ENCODE peak calls at places on chromosomes 12 and 14, in eight cellular contexts. D is A549, U is Peyer's patch, E is IMR-90, O is heart left ventricle, C is lower leg skin, K is suprapubic skin, Y is adrenal gland. N is an unnamed sample.

GRCh38 chr12:46900734-46901463 is 75.1 kb upstream of the SLC38A4 start:
- DNase-seq in C (no peak), D (no peak), Y (no peak), K (no peak), O (no peak), U (no peak), E (no peak), N (no peak)

GRCh38 chr12:89451876-89452275 is 72.7 kb downstream of the GALNT4 start:
- DNase-seq in U (no peak), D (no peak), O (peak; percentile 45), E (peak; percentile 87), C (no peak), K (no peak), Y (peak; percentile 33), N (no peak)

GRCh38 chr12:31220633-31221565 is 105.1 kb downstream of the SINHCAF start:
- DNase-seq in U (no peak), O (no peak), K (no peak), Y (no peak), E (peak; percentile 17), D (peak; percentile 25), C (no peak), N (no peak)

GRCh38 chr14:39467889-39468524 is 35.8 kb upstream of the FBXO33 start:
- DNase-seq in K (no peak), C (no peak), Y (no peak), D (peak; percentile 66), O (no peak), U (no peak), E (peak; percentile 43), N (no peak)

GRCh38 chr12:46660276-46660675 is 165.5 kb downstream of the SLC38A4 start:
- DNase-seq in D (no peak), E (peak; percentile 30), K (no peak), Y (no peak), C (no peak), O (no peak), U (no peak), N (no peak)

GRCh38 chr12:54159140-54159539 is 29.6 kb downstream of the SMUG1 start:
- DNase-seq in O (no peak), D (no peak), C (no peak), U (peak; percentile 51), Y (peak; percentile 35), K (no peak), E (no peak), N (no peak)

GRCh38 chr14:75249251-75249957 is 29.2 kb upstream of the FOS start:
- DNase-seq in K (no peak), U (peak; percentile 91), D (no peak), O (no peak), Y (no peak), E (no peak), C (no peak), N (no peak)

GRCh38 chr12:113103756-113104450 is 31.7 kb downstream of the RASAL1 start:
- DNase-seq in D (peak; percentile 36), U (peak; percentile 82), O (no peak), E (no peak), K (no peak), Y (peak; percentile 51), C (no peak), N (no peak)

GRCh38 chr12:124097681-124098080 is 124.7 kb downstream of the ZNF664 start:
- DNase-seq in Y (no peak), C (no peak), U (no peak), D (no peak), K (no peak), O (no peak), E (no peak), N (no peak)

GRCh38 chr14:68000516-68000915 is 180.9 kb downstream of the RAD51B start:
- DNase-seq in K (no peak), E (no peak), Y (no peak), C (no peak), U (no peak), O (no peak), D (no peak), N (no peak)

GRCh38 chr12:52395761-52396434 is 10.2 kb downstream of the KRT82 start:
- DNase-seq in O (no peak), D (peak; percentile 55), K (peak; percentile 66), C (no peak), Y (peak; percentile 29), U (peak; percentile 56), E (no peak), N (no peak)

GRCh38 chr12:31265722-31266121 is 60.2 kb downstream of the SINHCAF start:
- DNase-seq in D (no peak), K (no peak), C (no peak), O (no peak), Y (no peak), U (no peak), E (no peak), N (no peak)

GRCh38 chr14:100330007-100330344 is 6.8 kb downstream of the SLC25A47 start:
- DNase-seq in Y (no peak), K (no peak), E (no peak), C (no peak), O (no peak), U (no peak), D (no peak), N (no peak)

GRCh38 chr14:100327128-100327527 is 4.0 kb downstream of the SLC25A47 start:
- DNase-seq in C (no peak), D (no peak), U (no peak), O (no peak), Y (no peak), E (no peak), K (no peak), N (no peak)

GRCh38 chr14:100329233-100330006 is 6.3 kb downstream of the SLC25A47 start:
- DNase-seq in O (no peak), K (no peak), D (no peak), U (no peak), E (no peak), Y (no peak), C (no peak), N (no peak)

GRCh38 chr14:100330396-100330931 is 7.3 kb downstream of the SLC25A47 start:
- DNase-seq in K (no peak), U (no peak), D (no peak), C (no peak), Y (no peak), E (no peak), O (no peak), N (no peak)

DNA sequence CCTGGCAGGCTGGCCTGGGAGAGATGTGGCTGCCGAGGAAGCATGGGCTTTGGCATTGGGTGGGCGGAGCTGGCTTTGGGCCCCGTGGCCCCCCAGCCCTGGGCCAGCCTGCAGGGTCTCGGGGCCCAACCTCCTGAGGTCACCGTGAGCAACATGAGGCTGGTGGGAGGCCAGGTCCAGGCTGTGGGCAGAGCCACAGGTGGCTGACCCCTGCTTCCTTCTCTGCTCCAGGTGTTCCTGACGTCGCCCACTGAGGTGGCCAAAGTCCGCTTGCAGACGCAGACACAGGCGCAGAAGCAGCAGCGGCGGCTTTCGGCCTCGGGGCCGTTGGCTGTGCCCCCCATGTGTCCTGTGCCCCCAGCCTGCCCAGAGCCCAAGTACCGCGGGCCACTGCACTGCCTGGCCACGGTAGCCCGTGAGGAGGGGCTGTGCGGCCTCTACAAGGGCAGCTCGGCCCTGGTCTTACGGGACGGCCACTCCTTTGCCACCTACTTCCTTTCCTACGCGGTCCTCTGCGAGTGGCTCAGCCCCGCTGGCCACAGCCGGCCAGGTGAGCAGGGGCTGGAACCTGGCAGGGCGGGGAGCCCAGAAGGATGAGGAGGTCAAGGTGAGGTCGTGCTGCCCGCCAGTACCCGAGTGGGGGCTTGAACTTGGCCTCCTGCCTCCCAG is 5.5 kb downstream of the SLC25A47 start:
- DNase-seq in E (no peak), Y (no peak), U (peak; percentile 69), D (no peak), C (no peak), K (no peak), O (no peak), N (no peak)
- TF ChIP-seq POLR2A in E (no peak), Y (no peak), U (peak; percentile 79), D (no peak), C (no peak), K (no peak), O (no peak), N (no peak)

GRCh38 chr12:56928262-56928661 is 5.9 kb downstream of the SDR9C7 start:
- DNase-seq in C (no peak), O (no peak), U (no peak), E (no peak), Y (no peak), D (no peak), K (no peak), N (no peak)
- TF ChIP-seq CTCF in C (no peak), O (no peak), U (no peak), E (no peak), Y (no peak), D (no peak), K (no peak), N (no peak)

GRCh38 chr12:131941987-131942341 is 7.8 kb upstream of the EP400 start:
- DNase-seq in K (peak; percentile 49), U (peak; percentile 41), D (no peak), E (no peak), Y (peak; percentile 12), C (no peak), O (no peak), N (no peak)
- TF ChIP-seq POLR2A in K (no peak), U (no peak), D (no peak), E (no peak), Y (no peak), C (no peak), O (no peak), N (no peak)

GRCh38 chr14:100408350-100409015 is 85.3 kb downstream of the SLC25A47 start:
- DNase-seq in E (peak; percentile 90), D (peak; percentile 83), O (no peak), K (no peak), Y (peak; percentile 51), C (no peak), U (peak; percentile 57), N (no peak)

GRCh38 chr14:100405752-100406455 is 82.8 kb downstream of the SLC25A47 start:
- DNase-seq in Y (no peak), D (no peak), E (no peak), K (no peak), U (peak; percentile 45), C (no peak), O (no peak), N (no peak)

GRCh38 chr14:100409016-100409385 is 85.9 kb downstream of the SLC25A47 start:
- DNase-seq in E (no peak), O (no peak), C (no peak), U (no peak), Y (no peak), D (no peak), K (no peak), N (no peak)

GRCh38 chr14:100406505-100407131 is 83.5 kb downstream of the SLC25A47 start:
- DNase-seq in K (no peak), C (no peak), Y (no peak), E (peak; percentile 32), U (peak; percentile 91), O (no peak), D (peak; percentile 66), N (no peak)

DNA sequence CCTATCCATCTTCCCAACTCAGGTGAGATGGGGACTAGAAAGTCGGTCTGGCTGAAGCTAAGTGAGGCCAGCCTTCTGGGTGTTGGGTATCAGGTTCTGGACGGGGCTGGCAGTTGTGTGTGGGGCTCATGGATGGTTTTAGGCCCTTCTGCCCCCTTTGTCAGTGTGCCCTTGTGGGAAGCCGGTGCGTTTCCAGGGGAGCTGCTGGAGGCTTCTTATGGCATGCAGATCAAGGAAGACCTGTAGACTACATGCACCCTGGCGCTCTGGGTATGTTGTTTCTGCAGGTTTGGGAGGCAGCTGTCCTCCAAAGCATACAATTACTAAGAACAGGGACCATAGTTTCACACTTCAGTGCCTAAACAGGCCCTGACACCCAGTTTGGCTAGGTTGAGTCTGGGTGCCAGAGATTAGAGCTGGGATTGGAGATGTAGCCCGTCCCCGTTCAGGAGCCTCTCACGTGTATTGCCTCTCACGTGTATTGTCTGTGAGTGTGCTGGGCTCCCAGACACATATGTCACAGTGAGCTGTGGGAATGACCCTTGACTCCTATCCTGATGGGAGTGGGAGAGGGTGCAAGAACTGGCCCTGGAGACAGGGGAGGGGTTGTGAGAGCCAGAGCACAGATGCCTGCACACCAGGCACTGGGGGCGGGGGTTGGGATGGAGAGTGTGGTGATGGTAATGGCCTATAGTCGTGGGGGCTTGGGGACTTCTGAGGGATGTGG is 84.4 kb downstream of the SLC25A47 start:
- DNase-seq in C (no peak), D (no peak), Y (no peak), E (no peak), U (peak; percentile 43), O (no peak), K (no peak), N (no peak)
- TF ChIP-seq CTCF in C (no peak), D (no peak), Y (no peak), E (no peak), U (no peak), O (no peak), K (no peak), N (no peak)